ENCODE peak calls at places on chromosomes 12 and 14, in ten cellular contexts. K is RWPE1, W is nephron progenitor cell, J is endothelial cell, M is mucosa of descending colon, D is MM.1S, Y is body of pancreas, S is coronary artery, L is fibroblast of pulmonary artery, V is natural killer cell. H is an unnamed sample.

GRCh38 chr14:104087981-104088850 is 2.7 kb downstream of the ASPG start:
- DNase-seq in D (no peak), S (no peak), V (no peak), M (peak), Y (peak), L (no peak), J (no peak), W (peak), K (no peak), H (no peak)

GRCh38 chr14:60777856-60778578 is 43.5 kb downstream of the MNAT1 start:
- DNase-seq in L (peak), Y (no peak), S (no peak), W (no peak), M (no peak), V (no peak), K (peak), J (no peak), D (no peak), H (peak)

GRCh38 chr12:1474567-1475153 is 119.7 kb downstream of the FBXL14 start:
- DNase-seq in S (no peak), Y (no peak), V (no peak), L (peak), M (no peak), W (no peak), J (no peak), D (no peak), K (peak), H (no peak)

GRCh38 chr14:91278383-91278715 is 33.8 kb upstream of the GPR68 start:
- DNase-seq in Y (no peak), J (no peak), D (no peak), K (no peak), S (no peak), V (no peak), W (no peak), L (no peak), M (no peak), H (no peak)

GRCh38 chr12:70598467-70599194 is 38.6 kb downstream of the PTPRB start:
- DNase-seq in K (no peak), M (no peak), J (no peak), S (no peak), V (no peak), W (no peak), Y (no peak), D (no peak), L (peak), H (no peak)

GRCh38 chr12:113262710-113263109 is 41.4 kb downstream of the TPCN1 start:
- DNase-seq in J (no peak), M (peak), V (no peak), L (peak), W (no peak), Y (no peak), D (no peak), K (no peak), S (no peak), H (no peak)

GRCh38 chr12:26697217-26697616 is 135.8 kb downstream of the ITPR2 start:
- DNase-seq in W (no peak), K (no peak), L (peak), V (no peak), D (no peak), M (no peak), Y (no peak), J (no peak), S (no peak), H (no peak)

GRCh38 chr12:26125451-26126339 is 858 bp upstream of the BHLHE41 start:
- DNase-seq in K (peak), V (no peak), W (peak), S (peak), Y (peak), L (peak), M (peak), D (peak), J (peak), H (no peak)

GRCh38 chr14:103628684-103629502 is at the start of gene KLC1:
- DNase-seq in D (peak), V (peak), Y (peak), L (peak), W (peak), S (peak), M (peak), J (peak), K (peak), H (no peak)

GRCh38 chr12:89927226-89927698 is 218.6 kb upstream of the ATP2B1 start:
- DNase-seq in L (no peak), K (no peak), D (peak), M (no peak), J (no peak), Y (no peak), W (no peak), S (no peak), V (no peak), H (no peak)

GRCh38 chr12:84976133-84976532 is 59.9 kb downstream of the TSPAN19 start:
- DNase-seq in K (no peak), M (no peak), S (peak), V (no peak), L (no peak), D (no peak), J (no peak), W (no peak), Y (no peak), H (no peak)

GRCh38 chr14:104524726-104525125 is 54.8 kb upstream of the C14orf180 start:
- DNase-seq in V (no peak), W (no peak), D (no peak), S (peak), L (no peak), K (no peak), Y (no peak), M (no peak), J (no peak), H (no peak)

GRCh38 chr14:70086685-70087379 is 101.9 kb downstream of the SLC8A3 start:
- DNase-seq in D (peak), W (peak), Y (peak), K (peak), S (no peak), L (peak), V (no peak), M (peak), J (peak), H (no peak)

GRCh38 chr12:562634-563033 is 100.6 kb downstream of the NINJ2 start:
- DNase-seq in S (no peak), K (no peak), M (no peak), L (no peak), Y (no peak), W (no peak), J (no peak), D (no peak), V (no peak), H (no peak)

GRCh38 chr14:96053600-96054381 is 14.6 kb downstream of the C14orf132 start:
- DNase-seq in S (peak), Y (no peak), M (no peak), K (no peak), W (no peak), J (no peak), V (no peak), L (peak), D (no peak), H (no peak)

GRCh38 chr14:105605501-105606304 is 79.3 kb downstream of the TMEM121 start:
- DNase-seq in Y (no peak), J (no peak), L (no peak), D (no peak), V (no peak), M (peak), W (no peak), K (no peak), S (peak), H (no peak)

GRCh38 chr14:52918486-52918885 is 32.4 kb downstream of the FERMT2 start:
- DNase-seq in L (peak), V (no peak), S (no peak), J (no peak), Y (no peak), K (peak), M (no peak), W (no peak), D (peak), H (no peak)

GRCh38 chr14:77554207-77554606 is 55.6 kb upstream of the ISM2 start:
- DNase-seq in W (no peak), M (no peak), J (no peak), L (no peak), K (no peak), S (no peak), V (no peak), Y (no peak), D (no peak), H (no peak)

GRCh38 chr14:99169776-99170356 is 102.1 kb downstream of the BCL11B start:
- DNase-seq in J (no peak), V (no peak), D (no peak), Y (no peak), L (no peak), M (no peak), W (no peak), S (no peak), K (no peak), H (no peak)

GRCh38 chr14:55802986-55803431 is 223.0 kb downstream of the KTN1 start:
- DNase-seq in D (no peak), L (peak), S (no peak), V (no peak), Y (no peak), J (no peak), K (peak), M (no peak), W (no peak), H (peak)

GRCh38 chr14:77593501-77593911 is 22.9 kb downstream of the SPTLC2 start:
- DNase-seq in L (peak), W (no peak), V (no peak), D (no peak), M (no peak), J (no peak), K (no peak), Y (no peak), S (no peak), H (no peak)

GRCh38 chr14:35369701-35370191 is 34.8 kb downstream of the NFKBIA start:
- DNase-seq in V (no peak), L (no peak), M (no peak), S (no peak), K (peak), D (no peak), Y (no peak), J (no peak), W (no peak), H (no peak)

DNA sequence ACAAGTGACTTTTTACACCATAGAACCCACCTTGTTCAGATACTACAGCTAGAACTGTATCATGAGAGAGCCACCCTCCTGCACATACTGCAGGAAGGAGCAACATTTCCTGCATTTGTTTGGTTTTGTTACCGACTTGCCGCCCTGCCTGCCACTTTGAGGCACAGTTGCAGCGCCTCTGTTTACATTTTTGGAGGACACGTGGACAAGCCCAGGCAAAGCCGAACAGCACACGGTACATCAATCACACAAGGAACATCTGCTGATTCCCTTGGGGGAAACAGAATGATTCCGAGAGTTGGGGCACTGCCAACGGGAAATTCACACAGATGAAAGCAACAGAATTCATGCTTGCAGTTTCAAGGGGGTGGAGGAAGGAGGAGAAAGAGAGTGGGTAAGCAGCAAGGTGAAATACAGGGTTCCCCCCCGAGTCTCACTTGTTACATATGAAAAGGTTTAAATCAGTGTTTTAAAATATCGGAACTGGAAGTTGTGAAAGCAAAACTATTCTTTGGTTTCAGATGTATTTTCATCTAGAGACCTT is 110.7 kb downstream of the BTG1 start:
- DNase-seq in J (peak), W (peak), D (peak), V (peak), L (peak), K (peak), Y (peak), M (peak), S (no peak), H (no peak)
- TF ChIP-seq CTCF in J (no peak), W (no peak), D (no peak), V (no peak), L (no peak), K (no peak), Y (no peak), M (no peak), S (no peak), H (no peak)

DNA sequence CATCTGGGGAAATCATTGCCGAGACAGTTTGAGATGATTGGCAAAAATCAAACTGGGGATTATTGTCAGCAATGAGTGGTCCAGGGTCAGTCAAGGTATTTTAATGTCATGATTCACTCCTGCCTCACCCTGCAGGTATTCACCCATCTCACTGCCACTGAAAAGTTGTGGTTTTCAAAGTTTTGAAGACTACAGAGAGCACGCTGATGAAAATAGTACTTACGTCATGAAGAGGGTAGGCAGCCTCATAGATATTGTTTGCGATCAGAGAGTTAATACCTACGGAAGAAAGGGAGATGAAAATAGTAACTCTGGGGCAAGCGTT is 138.0 kb downstream of the ANO2 start:
- DNase-seq in L (no peak), J (no peak), V (no peak), W (no peak), D (no peak), K (peak), M (no peak), Y (no peak), S (no peak), H (no peak)
- TF ChIP-seq CTCF in L (no peak), J (no peak), V (no peak), W (no peak), D (no peak), K (no peak), M (no peak), Y (no peak), S (no peak), H (no peak)

DNA sequence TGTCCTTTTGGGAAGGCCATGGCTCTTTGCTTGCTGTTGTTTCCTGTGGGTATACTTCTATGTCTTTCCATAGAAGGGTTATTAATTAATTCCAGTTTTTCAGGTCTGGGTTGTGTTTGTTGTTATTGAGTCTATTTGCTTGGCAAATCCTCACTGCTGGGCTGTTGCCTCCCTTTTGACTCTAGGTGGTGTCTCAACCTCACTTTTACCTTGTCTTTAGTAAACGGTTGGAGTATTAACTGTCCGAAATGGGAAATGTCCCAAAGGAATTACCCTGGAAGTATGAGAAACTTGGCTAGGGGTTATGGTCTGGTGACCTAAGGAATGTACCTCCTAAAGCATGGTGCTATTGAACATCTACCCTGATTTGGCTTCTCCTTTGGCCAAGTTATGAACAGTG is 16.7 kb downstream of the PRH1 start:
- DNase-seq in S (no peak), Y (no peak), V (no peak), L (peak), K (no peak), W (no peak), M (no peak), D (no peak), J (no peak), H (peak)
- TF ChIP-seq CTCF in S (no peak), Y (no peak), V (no peak), L (no peak), K (no peak), W (no peak), M (no peak), D (no peak), J (no peak), H (peak)

DNA sequence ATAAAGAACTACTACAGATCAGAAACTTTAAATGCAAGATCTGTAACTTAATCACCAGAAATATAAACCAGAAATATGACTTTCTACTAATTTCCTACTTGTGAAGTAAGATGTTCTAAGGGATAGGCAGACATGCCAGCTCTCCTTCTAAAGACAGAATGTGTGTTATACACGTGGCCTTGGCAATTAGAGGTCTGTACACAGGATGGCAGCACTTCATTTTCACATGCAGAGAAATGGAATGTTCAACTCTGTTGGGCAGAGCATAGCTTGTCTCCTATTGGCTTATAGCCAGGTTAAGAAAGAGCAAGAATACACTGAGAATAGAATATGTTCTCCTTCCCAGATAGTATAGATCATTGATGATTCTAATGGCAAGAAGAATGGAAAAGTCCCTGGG is 403.8 kb downstream of the DAD1 start:
- DNase-seq in Y (no peak), L (peak), S (no peak), M (no peak), W (no peak), K (no peak), D (no peak), V (no peak), J (no peak), H (no peak)
- TF ChIP-seq CTCF in Y (no peak), L (no peak), S (no peak), M (no peak), W (no peak), K (no peak), D (no peak), V (no peak), J (no peak), H (peak)

GRCh38 chr14:23362200-23362599 is 2.8 kb downstream of the EFS start:
- DNase-seq in W (no peak), J (no peak), Y (no peak), K (no peak), D (no peak), L (no peak), M (no peak), V (no peak), S (peak), H (peak)
- TF ChIP-seq CTCF in W (no peak), J (no peak), Y (no peak), K (no peak), D (no peak), L (peak), M (no peak), V (no peak), S (no peak), H (peak)

DNA sequence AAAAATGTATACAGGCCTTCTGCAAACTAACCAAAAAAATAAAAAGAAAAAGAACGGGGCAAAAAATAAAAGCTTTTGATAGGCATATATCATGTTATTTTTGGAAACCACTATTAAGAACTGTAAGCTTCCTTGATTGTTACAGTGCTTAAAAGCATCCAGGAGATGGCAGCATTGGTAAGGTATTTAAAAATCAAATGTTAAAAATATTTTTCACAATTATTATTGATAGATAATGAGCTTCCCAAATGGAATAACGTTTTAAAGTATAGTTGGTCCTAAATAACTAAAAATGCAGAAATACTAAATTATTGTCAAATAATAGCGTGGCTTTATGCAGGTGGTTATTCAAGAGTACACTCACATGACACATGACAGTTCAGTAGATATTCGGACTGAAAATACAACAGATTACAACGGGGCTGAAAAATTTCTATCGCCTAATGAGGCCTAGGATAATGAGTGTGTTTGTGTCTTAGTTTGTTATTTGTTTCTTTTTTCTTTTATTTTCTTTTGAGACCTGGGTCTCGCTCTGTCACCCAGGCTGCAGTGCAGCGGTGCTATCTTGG is 127.2 kb upstream of the ATF7IP start:
- DNase-seq in V (no peak), J (no peak), L (peak), W (no peak), S (no peak), M (no peak), D (peak), Y (no peak), K (no peak), H (no peak)
- TF ChIP-seq CTCF in V (peak), J (peak), L (peak), W (peak), S (peak), M (peak), D (peak), Y (peak), K (no peak), H (peak)